ENCODE peak calls at places on chromosome 1, in nine cellular contexts. One of them, this sample, is unnamed.
A peak's percentile ranks its signal among the peaks of the same experiment; 100 is the strongest.

GRCh38 chr1:224700915-224701531 is 84.9 kb downstream of the CNIH3 start:
- DNase-seq in PC-9: no peak
- DNase-seq in OCI-LY7: peak; percentile 68
- DNase-seq in GM23248: peak; percentile 58
- DNase-seq in fibroblast of lung: no peak
- DNase-seq in GM23338: peak; percentile 88
- DNase-seq in GM12878: peak; percentile 9
- DNase-seq in H1: no peak
- DNase-seq in neural progenitor cell: peak; percentile 71
- DNase-seq in this sample: no peak

GRCh38 chr1:1631793-1632420 is at the start of gene MMP23B:
- DNase-seq in OCI-LY7: peak; percentile 3
- DNase-seq in H1: no peak
- DNase-seq in GM23338: peak; percentile 62
- DNase-seq in neural progenitor cell: peak; percentile 78
- DNase-seq in PC-9: no peak
- DNase-seq in GM12878: no peak
- DNase-seq in GM23248: peak; percentile 20
- DNase-seq in fibroblast of lung: no peak
- DNase-seq in this sample: no peak

GRCh38 chr1:190436615-190437014 is 41.0 kb downstream of the BRINP3 start:
- DNase-seq in GM23338: no peak
- DNase-seq in OCI-LY7: peak; percentile 38
- DNase-seq in fibroblast of lung: peak; percentile 36
- DNase-seq in neural progenitor cell: no peak
- DNase-seq in GM12878: peak; percentile 5
- DNase-seq in PC-9: no peak
- DNase-seq in GM23248: peak; percentile 3
- DNase-seq in H1: no peak
- DNase-seq in this sample: no peak

GRCh38 chr1:184387069-184387870 is 441 bp downstream of the C1orf21 start:
- DNase-seq in neural progenitor cell: peak; percentile 60
- DNase-seq in H1: no peak
- DNase-seq in PC-9: peak; percentile 12
- DNase-seq in OCI-LY7: no peak
- DNase-seq in fibroblast of lung: peak; percentile 36
- DNase-seq in GM23248: peak; percentile 63
- DNase-seq in GM23338: peak; percentile 47
- DNase-seq in GM12878: no peak
- DNase-seq in this sample: peak; percentile 30

GRCh38 chr1:19393051-19393450 is 80.9 kb downstream of the SLC66A1 start:
- DNase-seq in GM23338: no peak
- DNase-seq in OCI-LY7: peak; percentile 76
- DNase-seq in fibroblast of lung: no peak
- DNase-seq in neural progenitor cell: no peak
- DNase-seq in H1: no peak
- DNase-seq in GM12878: no peak
- DNase-seq in GM23248: no peak
- DNase-seq in PC-9: no peak
- DNase-seq in this sample: no peak

GRCh38 chr1:4016351-4017130 is 116.5 kb upstream of the C1orf174 start:
- DNase-seq in PC-9: no peak
- DNase-seq in OCI-LY7: peak; percentile 27
- DNase-seq in GM23338: no peak
- DNase-seq in GM12878: no peak
- DNase-seq in neural progenitor cell: no peak
- DNase-seq in GM23248: peak; percentile 2
- DNase-seq in H1: no peak
- DNase-seq in fibroblast of lung: no peak
- DNase-seq in this sample: no peak

GRCh38 chr1:6239950-6240768 is 3.8 kb upstream of the HES3 start:
- DNase-seq in OCI-LY7: no peak
- DNase-seq in GM23338: peak; percentile 71
- DNase-seq in H1: no peak
- DNase-seq in PC-9: no peak
- DNase-seq in fibroblast of lung: no peak
- DNase-seq in GM12878: no peak
- DNase-seq in GM23248: peak; percentile 89
- DNase-seq in neural progenitor cell: peak; percentile 92
- DNase-seq in this sample: no peak

GRCh38 chr1:37068897-37069296 is 34.6 kb upstream of the GRIK3 start:
- DNase-seq in GM23248: no peak
- DNase-seq in neural progenitor cell: no peak
- DNase-seq in fibroblast of lung: no peak
- DNase-seq in GM23338: no peak
- DNase-seq in OCI-LY7: no peak
- DNase-seq in PC-9: no peak
- DNase-seq in GM12878: no peak
- DNase-seq in H1: no peak
- DNase-seq in this sample: no peak

GRCh38 chr1:26932536-26932935 is 11.0 kb downstream of the NUDC start:
- DNase-seq in GM23338: no peak
- DNase-seq in GM23248: no peak
- DNase-seq in OCI-LY7: peak; percentile 72
- DNase-seq in GM12878: peak; percentile 37
- DNase-seq in H1: no peak
- DNase-seq in neural progenitor cell: no peak
- DNase-seq in fibroblast of lung: no peak
- DNase-seq in PC-9: no peak
- DNase-seq in this sample: no peak

GRCh38 chr1:118322369-118322768 is 137.3 kb upstream of the SPAG17 start:
- DNase-seq in fibroblast of lung: no peak
- DNase-seq in GM12878: no peak
- DNase-seq in H1: no peak
- DNase-seq in neural progenitor cell: no peak
- DNase-seq in GM23338: no peak
- DNase-seq in GM23248: peak; percentile 49
- DNase-seq in PC-9: no peak
- DNase-seq in OCI-LY7: no peak
- DNase-seq in this sample: no peak

GRCh38 chr1:78121650-78122210 is 76.0 kb downstream of the GIPC2 start:
- DNase-seq in H1: no peak
- DNase-seq in GM12878: no peak
- DNase-seq in neural progenitor cell: peak; percentile 11
- DNase-seq in OCI-LY7: no peak
- DNase-seq in GM23338: peak; percentile 63
- DNase-seq in fibroblast of lung: peak; percentile 19
- DNase-seq in GM23248: no peak
- DNase-seq in PC-9: no peak
- DNase-seq in this sample: no peak

DNA sequence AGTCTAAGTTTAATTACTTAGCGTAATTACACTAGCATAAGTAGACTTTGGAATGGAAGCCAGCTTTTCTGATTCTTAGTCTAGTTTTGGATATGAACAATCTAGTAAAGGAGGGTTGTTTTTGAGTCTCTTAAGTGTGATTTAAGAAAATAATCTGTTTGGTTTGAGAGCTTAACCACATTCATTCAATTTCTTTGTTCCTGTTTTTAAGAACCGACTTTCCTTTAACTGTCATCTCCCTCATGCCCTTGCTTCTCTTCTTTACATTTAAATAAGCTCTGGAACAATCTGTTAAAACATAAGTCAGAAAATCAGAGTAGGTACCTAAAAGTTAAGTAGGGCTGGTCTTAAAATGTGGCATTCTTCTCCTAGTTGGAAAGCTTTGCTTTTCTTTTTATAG is 27.7 kb downstream of the CDC42 start:
- DNase-seq in OCI-LY7: no peak
- DNase-seq in fibroblast of lung: no peak
- DNase-seq in GM23338: no peak
- DNase-seq in GM12878: no peak
- DNase-seq in H1: no peak
- DNase-seq in PC-9: no peak
- DNase-seq in GM23248: no peak
- DNase-seq in neural progenitor cell: no peak
- DNase-seq in this sample: no peak
- H4K20me1 ChIP-seq in OCI-LY7: peaks cover 36% of the 10 kb centered on the region
- H4K20me1 ChIP-seq in fibroblast of lung: peaks cover 15% of the 10 kb centered on the region
- H4K20me1 ChIP-seq in GM23338: peaks cover 16% of the 10 kb centered on the region
- H4K20me1 ChIP-seq in GM12878: peaks cover 7% of the 10 kb centered on the region
- H4K20me1 ChIP-seq in H1: peaks cover 11% of the 10 kb centered on the region
- H4K20me1 ChIP-seq in PC-9: peaks cover 74% of the 10 kb centered on the region
- H4K20me1 ChIP-seq in GM23248: peaks cover 57% of the 10 kb centered on the region
- H4K20me1 ChIP-seq in neural progenitor cell: peaks cover 91% of the 10 kb centered on the region
- H4K20me1 ChIP-seq in this sample: peaks cover 47% of the 10 kb centered on the region

GRCh38 chr1:246554201-246554600 is 11.9 kb downstream of the TFB2M start:
- DNase-seq in OCI-LY7: no peak
- DNase-seq in H1: no peak
- DNase-seq in fibroblast of lung: no peak
- DNase-seq in PC-9: no peak
- DNase-seq in GM23248: no peak
- DNase-seq in neural progenitor cell: no peak
- DNase-seq in GM12878: no peak
- DNase-seq in GM23338: no peak
- DNase-seq in this sample: no peak
- H3K79me2 ChIP-seq in OCI-LY7: peaks cover 2% of the 10 kb centered on the region
- H3K79me2 ChIP-seq in H1: no peaks in the 10 kb centered on the region
- H3K79me2 ChIP-seq in fibroblast of lung: no peaks in the 10 kb centered on the region
- H3K79me2 ChIP-seq in PC-9: peaks cover 2% of the 10 kb centered on the region
- H3K79me2 ChIP-seq in GM23248: peaks cover 96% of the 10 kb centered on the region
- H3K79me2 ChIP-seq in neural progenitor cell: peaks cover 11% of the 10 kb centered on the region
- H3K79me2 ChIP-seq in GM12878: no peaks in the 10 kb centered on the region
- H3K79me2 ChIP-seq in GM23338: peaks cover 44% of the 10 kb centered on the region
- H3K79me2 ChIP-seq in this sample: peaks cover 20% of the 10 kb centered on the region

DNA sequence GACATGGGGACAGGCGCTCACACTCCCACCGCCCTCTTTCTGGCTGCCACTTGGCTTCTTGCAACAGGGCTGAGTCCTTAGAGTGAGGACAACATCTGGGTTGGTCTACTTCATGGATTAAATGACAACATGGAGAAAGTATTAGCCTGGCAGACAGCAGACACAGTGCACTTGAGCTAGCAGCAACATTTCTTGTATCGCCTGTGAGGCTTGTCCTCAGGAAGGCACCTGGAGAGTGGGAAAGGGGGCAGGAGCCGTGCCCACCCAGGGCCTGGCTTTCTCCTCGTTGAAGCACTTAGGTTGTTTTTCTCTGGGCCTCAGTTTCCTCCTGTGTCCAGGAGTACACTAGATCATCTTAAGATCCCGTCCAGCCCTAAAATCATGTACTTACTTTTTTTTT is 3.7 kb downstream of the ELF3 start:
- DNase-seq in fibroblast of lung: no peak
- DNase-seq in neural progenitor cell: no peak
- DNase-seq in GM23338: no peak
- DNase-seq in OCI-LY7: no peak
- DNase-seq in GM23248: no peak
- DNase-seq in PC-9: no peak
- DNase-seq in GM12878: no peak
- DNase-seq in H1: no peak
- DNase-seq in this sample: no peak
- H4K20me1 ChIP-seq in fibroblast of lung: no peaks in the 10 kb centered on the region
- H4K20me1 ChIP-seq in neural progenitor cell: no peaks in the 10 kb centered on the region
- H4K20me1 ChIP-seq in GM23338: no peaks in the 10 kb centered on the region
- H4K20me1 ChIP-seq in OCI-LY7: no peaks in the 10 kb centered on the region
- H4K20me1 ChIP-seq in GM23248: no peaks in the 10 kb centered on the region
- H4K20me1 ChIP-seq in PC-9: peaks cover 62% of the 10 kb centered on the region
- H4K20me1 ChIP-seq in GM12878: no peaks in the 10 kb centered on the region
- H4K20me1 ChIP-seq in H1: peaks cover 3% of the 10 kb centered on the region
- H4K20me1 ChIP-seq in this sample: no peaks in the 10 kb centered on the region

DNA sequence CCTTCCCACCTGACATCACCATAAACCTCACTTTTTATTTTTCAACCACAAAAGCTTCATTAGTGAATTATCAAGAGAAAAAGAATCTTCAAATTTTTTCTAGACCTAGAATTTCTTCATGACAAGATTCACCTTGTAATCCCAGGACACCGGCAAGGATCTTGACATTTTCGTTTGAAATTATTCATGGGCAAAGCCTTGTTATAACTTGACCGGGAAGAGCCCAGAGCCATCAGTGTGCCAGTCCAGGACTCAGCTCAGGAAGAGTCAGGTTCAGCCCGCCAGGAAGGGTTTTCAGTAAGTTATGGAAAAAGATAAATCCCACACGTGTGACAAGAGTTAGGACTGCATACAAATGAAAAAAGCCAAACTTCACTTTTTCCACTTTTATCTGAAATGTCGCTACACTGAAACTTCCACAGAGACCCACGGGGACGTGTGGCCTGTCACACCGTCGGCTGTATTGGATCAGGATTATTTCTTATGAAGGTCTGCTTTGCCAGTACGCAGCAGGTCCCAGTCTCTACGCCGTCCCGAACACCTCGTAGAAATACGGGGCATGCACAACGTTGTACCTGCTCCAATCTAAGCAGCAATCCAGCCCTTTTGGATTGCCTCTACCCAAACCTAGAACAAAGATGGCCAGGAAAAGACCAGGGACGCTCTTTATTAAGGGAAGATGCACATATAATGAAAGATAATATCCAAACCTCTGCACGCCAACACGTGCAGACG is 952 bp downstream of the F3 start:
- DNase-seq in OCI-LY7: no peak
- DNase-seq in PC-9: no peak
- DNase-seq in neural progenitor cell: no peak
- DNase-seq in GM23248: peak; percentile 33
- DNase-seq in fibroblast of lung: no peak
- DNase-seq in H1: no peak
- DNase-seq in GM12878: no peak
- DNase-seq in GM23338: peak; percentile 27
- DNase-seq in this sample: no peak
- H3K79me2 ChIP-seq in OCI-LY7: no peaks in the 10 kb centered on the region
- H3K79me2 ChIP-seq in PC-9: peaks cover 89% of the 10 kb centered on the region
- H3K79me2 ChIP-seq in neural progenitor cell: no peaks in the 10 kb centered on the region
- H3K79me2 ChIP-seq in GM23248: peaks cover 58% of the 10 kb centered on the region
- H3K79me2 ChIP-seq in fibroblast of lung: peaks cover 62% of the 10 kb centered on the region
- H3K79me2 ChIP-seq in H1: no peaks in the 10 kb centered on the region
- H3K79me2 ChIP-seq in GM12878: no peaks in the 10 kb centered on the region
- H3K79me2 ChIP-seq in GM23338: peaks cover 39% of the 10 kb centered on the region
- H3K79me2 ChIP-seq in this sample: peaks cover 69% of the 10 kb centered on the region

DNA sequence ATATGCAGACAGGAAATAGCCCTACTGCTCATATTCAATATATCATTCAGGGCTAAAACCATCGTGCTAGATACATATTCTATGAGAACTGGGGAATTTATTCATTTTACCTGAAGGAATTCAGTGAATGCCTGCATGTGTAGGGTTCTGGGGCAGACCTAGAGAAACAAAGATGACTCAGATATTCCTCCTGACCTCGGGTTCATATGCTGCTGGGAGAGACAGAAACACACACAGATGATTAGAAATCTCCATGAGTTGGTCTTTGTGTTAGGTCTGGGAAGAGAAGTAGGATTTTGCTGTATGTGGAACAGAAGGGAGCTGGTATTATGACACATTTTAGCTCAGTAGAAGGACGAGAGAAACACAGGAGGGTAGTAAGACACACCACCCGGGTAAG is 176.5 kb upstream of the ST6GALNAC5 start:
- DNase-seq in PC-9: no peak
- DNase-seq in GM23248: peak; percentile 29
- DNase-seq in H1: no peak
- DNase-seq in fibroblast of lung: peak; percentile 10
- DNase-seq in neural progenitor cell: no peak
- DNase-seq in OCI-LY7: no peak
- DNase-seq in GM12878: no peak
- DNase-seq in GM23338: no peak
- DNase-seq in this sample: no peak
- H4K20me1 ChIP-seq in PC-9: no peaks in the 10 kb centered on the region
- H4K20me1 ChIP-seq in GM23248: no peaks in the 10 kb centered on the region
- H4K20me1 ChIP-seq in H1: no peaks in the 10 kb centered on the region
- H4K20me1 ChIP-seq in fibroblast of lung: no peaks in the 10 kb centered on the region
- H4K20me1 ChIP-seq in neural progenitor cell: no peaks in the 10 kb centered on the region
- H4K20me1 ChIP-seq in OCI-LY7: no peaks in the 10 kb centered on the region
- H4K20me1 ChIP-seq in GM12878: no peaks in the 10 kb centered on the region
- H4K20me1 ChIP-seq in GM23338: no peaks in the 10 kb centered on the region
- H4K20me1 ChIP-seq in this sample: no peaks in the 10 kb centered on the region

This sample was measured in keratinocyte.